ENCODE peak calls at places on chromosome 12, in four cellular contexts. H is fibroblast of villous mesenchyme, D is RPMI8226, A is sciatic nerve. J is an unnamed sample.

GRCh38 chr12:75638792-75639191 is 127.4 kb upstream of the KRR1 start:
- DNase-seq in H (no peak), D (no peak), A (no peak), J (no peak)

GRCh38 chr12:7935773-7936581 is at the start of gene SLC2A3:
- DNase-seq in H (peak), D (peak), A (peak), J (peak)

GRCh38 chr12:75698052-75698451 is 186.6 kb upstream of the KRR1 start:
- DNase-seq in H (no peak), D (no peak), A (no peak), J (no peak)

GRCh38 chr12:13277278-13277677 is 80.8 kb downstream of the EMP1 start:
- DNase-seq in H (no peak), D (no peak), A (no peak), J (no peak)

GRCh38 chr12:130764475-130765185 is 48.5 kb upstream of the RIMBP2 start:
- DNase-seq in H (peak), D (peak), A (no peak), J (no peak)

GRCh38 chr12:28699029-28699428 is 450.0 kb upstream of the FAR2 start:
- DNase-seq in H (peak), D (no peak), A (no peak), J (no peak)

GRCh38 chr12:29778531-29778930 is 5.2 kb downstream of the TMTC1 start:
- DNase-seq in H (no peak), D (no peak), A (no peak), J (no peak)

GRCh38 chr12:106342397-106343212 is 14.9 kb upstream of the POLR3B start:
- DNase-seq in H (peak), D (no peak), A (peak), J (no peak)

GRCh38 chr12:29552324-29552927 is 54.9 kb upstream of the OVCH1 start:
- DNase-seq in H (peak), D (peak), A (peak), J (peak)

GRCh38 chr12:25186788-25187397 is 8.1 kb downstream of the DNAI7 start:
- DNase-seq in H (no peak), D (peak), A (no peak), J (peak)

GRCh38 chr12:68367136-68367535 is 35.0 kb upstream of the MDM1 start:
- DNase-seq in H (no peak), D (no peak), A (no peak), J (no peak)

GRCh38 chr12:47272412-47273190 is 192.8 kb upstream of the AMIGO2 start:
- DNase-seq in H (no peak), D (no peak), A (no peak), J (no peak)

GRCh38 chr12:27332407-27333310 is at the start of gene BMAL2:
- DNase-seq in H (peak), D (peak), A (no peak), J (peak)

GRCh38 chr12:121538699-121539061 is 42.1 kb downstream of the KDM2B start:
- DNase-seq in H (no peak), D (peak), A (no peak), J (no peak)

GRCh38 chr12:88790231-88790630 is 210.0 kb upstream of the KITLG start:
- DNase-seq in H (no peak), D (no peak), A (no peak), J (no peak)

GRCh38 chr12:52949413-52950331 is 754 bp downstream of the KRT18 start:
- DNase-seq in H (peak), D (peak), A (no peak), J (no peak)

GRCh38 chr12:12333980-12334709 is 15.9 kb downstream of the MANSC1 start:
- DNase-seq in H (peak), D (peak), A (no peak), J (peak)

GRCh38 chr12:95396849-95397498 is 77.0 kb upstream of the METAP2 start:
- DNase-seq in H (peak), D (peak), A (no peak), J (no peak)

GRCh38 chr12:12048266-12048665 is 22.5 kb upstream of the BCL2L14 start:
- DNase-seq in H (no peak), D (no peak), A (no peak), J (no peak)

GRCh38 chr12:9711664-9712063 is 21.2 kb downstream of the CLECL1 start:
- DNase-seq in H (peak), D (no peak), A (no peak), J (no peak)

GRCh38 chr12:102953221-102953620 is 4.3 kb upstream of the ASCL1 start:
- DNase-seq in H (no peak), D (no peak), A (no peak), J (no peak)

GRCh38 chr12:119322324-119322723 is 12.2 kb upstream of the CCDC60 start:
- DNase-seq in H (no peak), D (no peak), A (no peak), J (no peak)

GRCh38 chr12:49512541-49512940 is 26.3 kb upstream of the KCNH3 start:
- DNase-seq in H (no peak), D (no peak), A (no peak), J (no peak)

GRCh38 chr12:14048949-14049545 is 67.6 kb upstream of the GRIN2B start:
- DNase-seq in H (no peak), D (no peak), A (no peak), J (no peak)

GRCh38 chr12:108633534-108634224 is at the start of gene SELPLG:
- DNase-seq in H (no peak), D (peak), A (peak), J (peak)

GRCh38 chr12:22124987-22125386 is 79.0 kb downstream of the CMAS start:
- DNase-seq in H (no peak), D (no peak), A (no peak), J (no peak)

GRCh38 chr12:54140958-54141388 is 47.8 kb downstream of the SMUG1 start:
- DNase-seq in H (peak), D (no peak), A (peak), J (no peak)

GRCh38 chr12:132133952-132134652 is 10.0 kb downstream of the DDX51 start:
- DNase-seq in H (no peak), D (no peak), A (no peak), J (no peak)

GRCh38 chr12:125271850-125272249 is 206.6 kb downstream of the AACS start:
- DNase-seq in H (no peak), D (no peak), A (no peak), J (no peak)

GRCh38 chr12:118055144-118055557 is 5.8 kb downstream of the WSB2 start:
- DNase-seq in H (no peak), D (peak), A (no peak), J (peak)